ENCODE peak calls at places on chromosomes 5 and 9, in seven cellular contexts. H is stimulated activated CD4-positive, alpha-beta T cell treated with anti-CD3 and anti-CD28 coated beads, Interleukin-15, amount 100 ng/mL, for 1 hour; L is GM04503; X is GM18507; E is NCI-H460; M is body of pancreas; N is NCI-H2081. A is an unnamed sample.

GRCh38 chr9:72982161-72982799 is 29.4 kb upstream of the ALDH1A1 start:
- DNase-seq in H (no peak), L (no peak), X (no peak), E (no peak), M (no peak), N (no peak), A (no peak)

GRCh38 chr9:78295177-78295575 is 1.7 kb upstream of the PSAT1 start:
- DNase-seq in H (no peak), L (no peak), X (no peak), E (no peak), M (no peak), N (no peak), A (no peak)

GRCh38 chr5:139482050-139482889 is at the start of gene STING1:
- DNase-seq in H (no peak), L (peak), X (no peak), E (peak), M (peak), N (peak), A (peak)

GRCh38 chr9:95736370-95736769 is 139.1 kb upstream of the ERCC6L2 start:
- DNase-seq in H (no peak), L (no peak), X (no peak), E (no peak), M (no peak), N (no peak), A (no peak)

GRCh38 chr9:136668983-136669790 is 6.5 kb downstream of the EGFL7 start:
- DNase-seq in H (no peak), L (no peak), X (no peak), E (peak), M (peak), N (no peak), A (no peak)

GRCh38 chr9:113919422-113919821 is 43.3 kb downstream of the ZNF618 start:
- DNase-seq in H (no peak), L (no peak), X (no peak), E (no peak), M (no peak), N (no peak), A (no peak)

GRCh38 chr9:36878986-36879982 is 154.8 kb downstream of the PAX5 start:
- DNase-seq in H (no peak), L (no peak), X (peak), E (no peak), M (no peak), N (no peak), A (no peak)

GRCh38 chr5:136729901-136730355 is 364.6 kb upstream of the TRPC7 start:
- DNase-seq in H (no peak), L (peak), X (no peak), E (no peak), M (no peak), N (no peak), A (no peak)

GRCh38 chr5:39714036-39714698 is 289.4 kb upstream of the DAB2 start:
- DNase-seq in H (no peak), L (no peak), X (no peak), E (peak), M (peak), N (peak), A (peak)

GRCh38 chr9:113907282-113907681 is 31.2 kb downstream of the ZNF618 start:
- DNase-seq in H (no peak), L (no peak), X (no peak), E (no peak), M (no peak), N (no peak), A (no peak)

GRCh38 chr9:93898502-93899426 is 56.4 kb downstream of the BARX1 start:
- DNase-seq in H (no peak), L (no peak), X (no peak), E (no peak), M (no peak), N (no peak), A (no peak)

GRCh38 chr9:76545191-76545590 is 86.2 kb downstream of the GCNT1 start:
- DNase-seq in H (no peak), L (no peak), X (no peak), E (no peak), M (peak), N (no peak), A (no peak)

GRCh38 chr5:150623152-150623877 is 17.1 kb upstream of the SYNPO start:
- DNase-seq in H (no peak), L (no peak), X (no peak), E (no peak), M (no peak), N (no peak), A (no peak)

GRCh38 chr5:142913728-142914338 is 143.7 kb downstream of the ARHGAP26 start:
- DNase-seq in H (no peak), L (no peak), X (no peak), E (no peak), M (no peak), N (no peak), A (no peak)

GRCh38 chr5:160923927-160924705 is 72.1 kb upstream of the ATP10B start:
- DNase-seq in H (no peak), L (no peak), X (no peak), E (no peak), M (peak), N (no peak), A (no peak)

GRCh38 chr5:130476325-130476724 is 572.1 kb downstream of the CHSY3 start:
- DNase-seq in H (no peak), L (no peak), X (no peak), E (no peak), M (no peak), N (no peak), A (no peak)

A was measured in MV-4-11.